ENCODE peak calls at places on chromosomes 5 and 9, in four cellular contexts. One of them, this sample, is unnamed. For H3K4me1, the result is how much of the 10 kb centered on the place peaks cover.

GRCh38 chr5:133780619-133781280 is 168.4 kb upstream of the FSTL4 start:
- DNase-seq in left ventricle myocardium inferior: no peak
- DNase-seq in Karpas-422: no peak
- DNase-seq in right lobe of liver: no peak
- DNase-seq in this sample: no peak

GRCh38 chr5:152405145-152405544 is at the start of gene NMUR2:
- DNase-seq in left ventricle myocardium inferior: peak
- DNase-seq in Karpas-422: no peak
- DNase-seq in right lobe of liver: no peak
- DNase-seq in this sample: no peak

GRCh38 chr5:167050568-167051214 is 1240.8 kb upstream of the WWC1 start:
- DNase-seq in left ventricle myocardium inferior: no peak
- DNase-seq in Karpas-422: no peak
- DNase-seq in right lobe of liver: no peak
- DNase-seq in this sample: no peak

GRCh38 chr9:127406799-127407504 is 10.0 kb downstream of the SLC2A8 start:
- DNase-seq in left ventricle myocardium inferior: no peak
- DNase-seq in Karpas-422: no peak
- DNase-seq in right lobe of liver: no peak
- DNase-seq in this sample: no peak

GRCh38 chr9:78921341-78921740 is 624.4 kb downstream of the PSAT1 start:
- DNase-seq in left ventricle myocardium inferior: no peak
- DNase-seq in Karpas-422: no peak
- DNase-seq in right lobe of liver: no peak
- DNase-seq in this sample: no peak

GRCh38 chr5:179303801-179304200 is 41.5 kb downstream of the ADAMTS2 start:
- DNase-seq in left ventricle myocardium inferior: no peak
- DNase-seq in Karpas-422: no peak
- DNase-seq in right lobe of liver: no peak
- DNase-seq in this sample: no peak

GRCh38 chr9:73067074-73067473 is 84.6 kb upstream of the ANXA1 start:
- DNase-seq in left ventricle myocardium inferior: no peak
- DNase-seq in Karpas-422: peak
- DNase-seq in right lobe of liver: no peak
- DNase-seq in this sample: no peak

GRCh38 chr9:19485193-19485592 is 76.4 kb downstream of the ACER2 start:
- DNase-seq in left ventricle myocardium inferior: no peak
- DNase-seq in Karpas-422: no peak
- DNase-seq in right lobe of liver: no peak
- DNase-seq in this sample: no peak

GRCh38 chr5:114174837-114175236 is 187.0 kb upstream of the KCNN2 start:
- DNase-seq in left ventricle myocardium inferior: no peak
- DNase-seq in Karpas-422: no peak
- DNase-seq in right lobe of liver: no peak
- DNase-seq in this sample: no peak

GRCh38 chr5:94698189-94698588 is 79.7 kb downstream of the SLF1 start:
- DNase-seq in left ventricle myocardium inferior: no peak
- DNase-seq in Karpas-422: no peak
- DNase-seq in right lobe of liver: no peak
- DNase-seq in this sample: no peak

GRCh38 chr9:36597412-36598178 is 24.9 kb downstream of the MELK start:
- DNase-seq in left ventricle myocardium inferior: no peak
- DNase-seq in Karpas-422: peak
- DNase-seq in right lobe of liver: no peak
- DNase-seq in this sample: no peak

GRCh38 chr9:77015291-77016048 is 4.0 kb upstream of the FOXB2 start:
- DNase-seq in left ventricle myocardium inferior: no peak
- DNase-seq in Karpas-422: no peak
- DNase-seq in right lobe of liver: no peak
- DNase-seq in this sample: no peak

GRCh38 chr9:86175743-86176456 is 76.5 kb upstream of the GOLM1 start:
- DNase-seq in left ventricle myocardium inferior: no peak
- DNase-seq in Karpas-422: no peak
- DNase-seq in right lobe of liver: no peak
- DNase-seq in this sample: no peak

GRCh38 chr9:130286781-130287428 is 21.3 kb downstream of the HMCN2 start:
- DNase-seq in left ventricle myocardium inferior: no peak
- DNase-seq in Karpas-422: no peak
- DNase-seq in right lobe of liver: peak
- DNase-seq in this sample: peak

GRCh38 chr5:150301901-150302300 is 804 bp downstream of the ARSI start:
- DNase-seq in left ventricle myocardium inferior: no peak
- DNase-seq in Karpas-422: no peak
- DNase-seq in right lobe of liver: no peak
- DNase-seq in this sample: no peak
- H3K27ac ChIP-seq in left ventricle myocardium inferior: peak
- H3K27ac ChIP-seq in Karpas-422: no peak
- H3K27ac ChIP-seq in right lobe of liver: no peak
- H3K27ac ChIP-seq in this sample: peak

GRCh38 chr9:87883990-87884389 is 1.3 kb downstream of the SPATA31E1 start:
- DNase-seq in left ventricle myocardium inferior: no peak
- DNase-seq in Karpas-422: no peak
- DNase-seq in right lobe of liver: no peak
- DNase-seq in this sample: no peak
- H3K4me1 ChIP-seq in left ventricle myocardium inferior: under half
- H3K4me1 ChIP-seq in Karpas-422: under half
- H3K4me1 ChIP-seq in right lobe of liver: under half
- H3K4me1 ChIP-seq in this sample: under half

GRCh38 chr9:10007356-10007755 is 605.4 kb downstream of the PTPRD start:
- DNase-seq in left ventricle myocardium inferior: no peak
- DNase-seq in Karpas-422: no peak
- DNase-seq in right lobe of liver: no peak
- DNase-seq in this sample: no peak
- H3K4me3 ChIP-seq in left ventricle myocardium inferior: no peak
- H3K4me3 ChIP-seq in Karpas-422: no peak
- H3K4me3 ChIP-seq in right lobe of liver: no peak
- H3K4me3 ChIP-seq in this sample: no peak

GRCh38 chr9:3888496-3888858 is 362.7 kb upstream of the RFX3 start:
- DNase-seq in left ventricle myocardium inferior: no peak
- DNase-seq in Karpas-422: no peak
- DNase-seq in right lobe of liver: no peak
- DNase-seq in this sample: no peak
- H3K27ac ChIP-seq in left ventricle myocardium inferior: no peak
- H3K27ac ChIP-seq in Karpas-422: no peak
- H3K27ac ChIP-seq in right lobe of liver: no peak
- H3K27ac ChIP-seq in this sample: no peak

GRCh38 chr5:124706041-124706440 is 40.4 kb downstream of the ZNF608 start:
- DNase-seq in left ventricle myocardium inferior: no peak
- DNase-seq in Karpas-422: peak
- DNase-seq in right lobe of liver: no peak
- DNase-seq in this sample: no peak

GRCh38 chr5:124706729-124707361 is 39.6 kb downstream of the ZNF608 start:
- DNase-seq in left ventricle myocardium inferior: peak
- DNase-seq in Karpas-422: peak
- DNase-seq in right lobe of liver: no peak
- DNase-seq in this sample: peak

GRCh38 chr5:124704594-124705284 is 41.7 kb downstream of the ZNF608 start:
- DNase-seq in left ventricle myocardium inferior: no peak
- DNase-seq in Karpas-422: peak
- DNase-seq in right lobe of liver: no peak
- DNase-seq in this sample: no peak

GRCh38 chr5:124703995-124704394 is 42.4 kb downstream of the ZNF608 start:
- DNase-seq in left ventricle myocardium inferior: no peak
- DNase-seq in Karpas-422: peak
- DNase-seq in right lobe of liver: no peak
- DNase-seq in this sample: no peak

GRCh38 chr5:124705577-124705976 is 40.9 kb downstream of the ZNF608 start:
- DNase-seq in left ventricle myocardium inferior: no peak
- DNase-seq in Karpas-422: peak
- DNase-seq in right lobe of liver: no peak
- DNase-seq in this sample: no peak
- H3K4me1 ChIP-seq in left ventricle myocardium inferior: half or more
- H3K4me1 ChIP-seq in Karpas-422: half or more
- H3K4me1 ChIP-seq in right lobe of liver: under half
- H3K4me1 ChIP-seq in this sample: half or more

DNA sequence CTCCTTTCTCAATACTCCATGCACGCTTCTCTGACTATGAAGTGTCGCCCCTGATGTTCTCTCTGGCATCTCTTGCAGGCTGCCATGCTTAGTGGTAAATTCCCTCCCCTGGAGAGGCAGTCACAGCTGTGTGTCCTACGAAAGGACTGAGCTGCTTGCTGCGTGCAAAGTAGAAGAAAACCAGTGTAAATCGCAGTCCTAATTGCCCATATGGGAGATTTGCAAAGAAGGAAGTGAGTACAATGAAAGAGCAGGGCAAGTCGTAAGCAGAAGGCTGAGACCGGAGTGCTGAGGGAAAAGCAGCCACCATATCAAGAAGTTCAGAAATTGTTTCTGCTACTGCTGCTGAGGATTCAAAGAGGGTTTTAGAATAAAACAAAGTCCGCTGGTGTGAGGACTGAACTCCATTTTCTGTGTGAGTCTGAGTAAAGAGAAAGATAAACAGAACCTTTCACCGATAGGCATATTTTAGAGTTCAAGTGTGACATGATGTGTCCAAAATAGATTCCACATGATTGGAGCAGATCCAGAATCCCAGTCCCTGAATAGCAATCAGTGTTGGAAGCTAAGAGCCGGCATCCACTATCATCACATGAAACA is 507.8 kb upstream of the MPDZ start:
- DNase-seq in left ventricle myocardium inferior: no peak
- DNase-seq in Karpas-422: peak
- DNase-seq in right lobe of liver: no peak
- DNase-seq in this sample: no peak
- H3K4me3 ChIP-seq in left ventricle myocardium inferior: peak
- H3K4me3 ChIP-seq in Karpas-422: no peak
- H3K4me3 ChIP-seq in right lobe of liver: no peak
- H3K4me3 ChIP-seq in this sample: peak

GRCh38 chr5:61274561-61274960 is 57.5 kb upstream of the ZSWIM6 start:
- DNase-seq in left ventricle myocardium inferior: no peak
- DNase-seq in Karpas-422: no peak
- DNase-seq in right lobe of liver: no peak
- DNase-seq in this sample: no peak

GRCh38 chr5:61273279-61273678 is 58.8 kb upstream of the ZSWIM6 start:
- DNase-seq in left ventricle myocardium inferior: no peak
- DNase-seq in Karpas-422: no peak
- DNase-seq in right lobe of liver: no peak
- DNase-seq in this sample: no peak

GRCh38 chr5:61270510-61271165 is 61.4 kb upstream of the ZSWIM6 start:
- DNase-seq in left ventricle myocardium inferior: no peak
- DNase-seq in Karpas-422: no peak
- DNase-seq in right lobe of liver: no peak
- DNase-seq in this sample: no peak

GRCh38 chr5:61275841-61276240 is 56.2 kb upstream of the ZSWIM6 start:
- DNase-seq in left ventricle myocardium inferior: peak
- DNase-seq in Karpas-422: no peak
- DNase-seq in right lobe of liver: peak
- DNase-seq in this sample: peak

GRCh38 chr5:61272688-61273087 is 59.4 kb upstream of the ZSWIM6 start:
- DNase-seq in left ventricle myocardium inferior: no peak
- DNase-seq in Karpas-422: no peak
- DNase-seq in right lobe of liver: no peak
- DNase-seq in this sample: no peak
- H3K27ac ChIP-seq in left ventricle myocardium inferior: no peak
- H3K27ac ChIP-seq in Karpas-422: no peak
- H3K27ac ChIP-seq in right lobe of liver: no peak
- H3K27ac ChIP-seq in this sample: no peak

GRCh38 chr9:113580041-113580953 is 116.8 kb downstream of the RGS3 start:
- DNase-seq in left ventricle myocardium inferior: peak
- DNase-seq in Karpas-422: peak
- DNase-seq in right lobe of liver: peak
- DNase-seq in this sample: peak

GRCh38 chr9:113577525-113578261 is 114.2 kb downstream of the RGS3 start:
- DNase-seq in left ventricle myocardium inferior: peak
- DNase-seq in Karpas-422: no peak
- DNase-seq in right lobe of liver: no peak
- DNase-seq in this sample: peak

GRCh38 chr9:113578877-113579269 is 115.3 kb downstream of the RGS3 start:
- DNase-seq in left ventricle myocardium inferior: peak
- DNase-seq in Karpas-422: peak
- DNase-seq in right lobe of liver: peak
- DNase-seq in this sample: peak

GRCh38 chr9:113579270-113580040 is 115.9 kb downstream of the RGS3 start:
- DNase-seq in left ventricle myocardium inferior: peak
- DNase-seq in Karpas-422: peak
- DNase-seq in right lobe of liver: peak
- DNase-seq in this sample: peak

GRCh38 chr9:113578279-113578865 is 114.8 kb downstream of the RGS3 start:
- DNase-seq in left ventricle myocardium inferior: peak
- DNase-seq in Karpas-422: no peak
- DNase-seq in right lobe of liver: no peak
- DNase-seq in this sample: no peak
- H3K4me1 ChIP-seq in left ventricle myocardium inferior: half or more
- H3K4me1 ChIP-seq in Karpas-422: under half
- H3K4me1 ChIP-seq in right lobe of liver: under half
- H3K4me1 ChIP-seq in this sample: half or more

DNA sequence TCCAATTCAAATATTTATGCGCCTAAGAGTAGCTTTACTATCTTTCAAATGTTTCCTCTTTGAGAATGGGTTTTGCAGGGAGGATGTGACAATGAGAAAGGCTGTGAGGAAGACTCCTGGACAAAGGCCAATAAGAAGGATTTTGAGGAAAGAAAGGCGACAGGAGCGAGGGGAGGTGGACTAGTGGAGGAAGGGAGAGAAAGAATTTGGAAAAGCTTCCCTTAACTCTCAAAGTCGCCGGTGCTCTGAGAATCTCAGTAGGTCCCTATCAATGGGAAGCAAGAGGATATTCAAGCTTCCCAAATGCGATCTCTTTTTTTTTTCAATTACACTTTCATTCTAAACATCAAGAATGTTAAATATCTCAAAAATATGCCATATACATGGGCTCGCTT is 2.8 kb upstream of the CDC20B start:
- DNase-seq in left ventricle myocardium inferior: no peak
- DNase-seq in Karpas-422: no peak
- DNase-seq in right lobe of liver: no peak
- DNase-seq in this sample: no peak
- H3K4me3 ChIP-seq in left ventricle myocardium inferior: peak
- H3K4me3 ChIP-seq in Karpas-422: peak
- H3K4me3 ChIP-seq in right lobe of liver: no peak
- H3K4me3 ChIP-seq in this sample: peak

GRCh38 chr5:54045077-54045792 is 265.1 kb downstream of the ARL15 start:
- DNase-seq in left ventricle myocardium inferior: no peak
- DNase-seq in Karpas-422: no peak
- DNase-seq in right lobe of liver: peak
- DNase-seq in this sample: no peak
- H3K27ac ChIP-seq in left ventricle myocardium inferior: peak
- H3K27ac ChIP-seq in Karpas-422: no peak
- H3K27ac ChIP-seq in right lobe of liver: peak
- H3K27ac ChIP-seq in this sample: no peak

This sample was measured in lower lobe of right lung.